ENCODE peak calls at places on chromosomes 3 and 15, in seven cellular contexts. K, E, T, O, N, F and M are unnamed samples.

GRCh38 chr15:90749754-90750153 is 32.6 kb downstream of the BLM start:
- DNase-seq in K (no peak), E (no peak), T (no peak), O (no peak), N (no peak), F (no peak), M (no peak)

GRCh38 chr3:195551381-195551978 is 8.4 kb upstream of the PPP1R2 start:
- DNase-seq in K (peak; percentile 63), E (no peak), T (peak; percentile 75), O (no peak), N (no peak), F (no peak), M (no peak)

GRCh38 chr3:171704002-171704401 is 106.3 kb downstream of the PLD1 start:
- DNase-seq in K (no peak), E (no peak), T (no peak), O (no peak), N (no peak), F (peak; percentile 29), M (no peak)

GRCh38 chr3:72186485-72186864 is 401.5 kb upstream of the PROK2 start:
- DNase-seq in K (no peak), E (no peak), T (no peak), O (no peak), N (no peak), F (peak; percentile 8), M (no peak)

GRCh38 chr15:68885070-68885469 is 45.3 kb upstream of the SPESP1 start:
- DNase-seq in K (no peak), E (no peak), T (no peak), O (no peak), N (no peak), F (peak; percentile 62), M (no peak)

GRCh38 chr15:80895965-80896364 is 93.7 kb downstream of the MESD start:
- DNase-seq in K (no peak), E (no peak), T (no peak), O (no peak), N (no peak), F (no peak), M (no peak)

GRCh38 chr3:184584001-184584891 is 22.7 kb downstream of the EPHB3 start:
- DNase-seq in K (no peak), E (no peak), T (no peak), O (peak; percentile 85), N (no peak), F (no peak), M (peak; percentile 49)

GRCh38 chr15:44788748-44789147 is 52.4 kb downstream of the TRIM69 start:
- DNase-seq in K (no peak), E (no peak), T (no peak), O (no peak), N (no peak), F (no peak), M (no peak)

GRCh38 chr15:63877713-63878271 is 44.0 kb upstream of the HERC1 start:
- DNase-seq in K (no peak), E (no peak), T (no peak), O (no peak), N (no peak), F (no peak), M (no peak)

GRCh38 chr3:159911011-159911663 is 77.5 kb upstream of the IL12A start:
- DNase-seq in K (no peak), E (no peak), T (no peak), O (no peak), N (no peak), F (no peak), M (no peak)
- TF ChIP-seq CTCF in K (no peak), E (no peak), T (no peak), O (no peak), N (no peak), F (no peak), M (no peak)

DNA sequence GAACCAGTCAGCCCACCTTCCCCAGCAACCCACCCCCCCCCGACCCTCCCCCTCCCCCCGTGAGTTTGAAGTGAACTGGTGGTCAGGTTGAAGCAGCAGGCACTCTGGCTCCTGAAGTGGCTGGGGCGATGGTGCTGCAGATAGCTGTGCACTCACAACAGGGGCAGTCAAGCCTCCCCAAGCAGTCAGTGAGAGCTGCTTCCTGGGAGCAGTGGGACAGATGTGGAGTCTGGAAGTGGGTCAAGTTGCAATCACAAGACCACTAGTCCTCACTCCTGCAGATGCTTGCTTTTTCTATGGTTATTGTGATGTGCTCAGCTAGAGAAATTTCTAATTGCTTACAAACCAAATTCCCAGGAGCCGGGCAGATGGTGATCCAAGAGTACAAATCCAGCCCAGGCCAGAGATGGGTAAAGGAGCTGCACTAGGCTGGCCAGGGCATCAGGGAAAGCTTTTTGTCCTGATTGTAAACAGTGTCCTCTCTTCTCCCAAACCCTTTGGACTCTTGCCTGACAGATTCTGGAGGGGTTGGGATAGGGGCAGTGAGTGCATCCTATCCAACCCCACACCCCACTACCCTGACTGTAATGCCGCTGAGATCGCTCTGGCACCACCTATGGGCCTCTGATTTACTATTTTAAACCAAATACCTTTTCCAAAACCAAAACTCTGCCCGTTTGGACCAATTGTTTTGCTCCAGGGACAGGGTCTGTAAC is 9.8 kb upstream of the CLPX start:
- DNase-seq in K (no peak), E (peak; percentile 30), T (no peak), O (peak; percentile 51), N (no peak), F (no peak), M (no peak)
- TF ChIP-seq CTCF in K (no peak), E (no peak), T (no peak), O (no peak), N (no peak), F (no peak), M (no peak)

GRCh38 chr3:103919327-103919726 is 1447.4 kb upstream of the ALCAM start:
- DNase-seq in K (no peak), E (no peak), T (no peak), O (no peak), N (no peak), F (no peak), M (no peak)
- TF ChIP-seq CTCF in K (no peak), E (no peak), T (no peak), O (no peak), N (no peak), F (no peak), M (no peak)

GRCh38 chr3:125057186-125057850 is 1.5 kb upstream of the HEG1 start:
- DNase-seq in K (no peak), E (no peak), T (no peak), O (no peak), N (no peak), F (peak; percentile 78), M (no peak)

GRCh38 chr3:125053304-125053699 is 2.5 kb downstream of the HEG1 start:
- DNase-seq in K (no peak), E (no peak), T (peak; percentile 23), O (no peak), N (no peak), F (no peak), M (no peak)

GRCh38 chr3:125055913-125056705 is at the start of gene HEG1:
- DNase-seq in K (peak; percentile 93), E (peak; percentile 70), T (peak; percentile 96), O (peak; percentile 90), N (peak; percentile 63), F (peak; percentile 83), M (peak; percentile 67)

GRCh38 chr3:125054436-125055164 is 1.2 kb downstream of the HEG1 start:
- DNase-seq in K (no peak), E (no peak), T (peak; percentile 72), O (peak; percentile 38), N (no peak), F (peak; percentile 61), M (no peak)

GRCh38 chr3:125055165-125055912 is 458 bp downstream of the HEG1 start:
- DNase-seq in K (no peak), E (no peak), T (peak; percentile 87), O (no peak), N (no peak), F (peak; percentile 27), M (no peak)
- TF ChIP-seq CTCF in K (no peak), E (no peak), T (no peak), O (no peak), N (no peak), F (no peak), M (no peak)

GRCh38 chr15:57364282-57365007 is 11.9 kb upstream of the CGNL1 start:
- DNase-seq in K (no peak), E (no peak), T (no peak), O (peak; percentile 47), N (no peak), F (no peak), M (peak; percentile 42)
- TF ChIP-seq CTCF in K (peak; percentile 6), E (no peak), T (no peak), O (peak; percentile 60), N (no peak), F (no peak), M (no peak)